ENCODE peak calls at places on chromosome 16, in eight cellular contexts. P is IMR-90; M is pulmonary artery endothelial cell; Q is HS-5; G is foreskin fibroblast; I is NCI-H187 treated with DMSO at 0.1 percent for 48 hours; H is activated T-cell treated with anti-CD3 and anti-CD28 coated beads, Interleukin-2, amount 50 U/mL, for 72 hours; F is stimulated activated CD8-positive, alpha-beta memory T cell treated with anti-CD3 and anti-CD28 coated beads, Interleukin-15, amount 100 ng/mL, for 48 hours. T is an unnamed sample.

GRCh38 chr16:29986931-29987330 is 8.5 kb downstream of the HIRIP3 start:
- DNase-seq in M (no peak), F (no peak), Q (no peak), G (no peak), P (no peak), I (no peak), H (no peak), T (no peak)

GRCh38 chr16:89363621-89364393 is 126.6 kb downstream of the ANKRD11 start:
- DNase-seq in P (peak), H (peak), Q (no peak), I (no peak), G (peak), F (no peak), M (peak), T (no peak)

GRCh38 chr16:15041260-15042011 is 14.4 kb downstream of the NTAN1 start:
- DNase-seq in G (peak), H (no peak), M (no peak), F (no peak), Q (no peak), I (no peak), P (peak), T (no peak)

GRCh38 chr16:89700649-89701424 is 668 bp downstream of the SPATA2L start:
- DNase-seq in P (peak), Q (no peak), M (no peak), F (no peak), H (peak), I (no peak), G (no peak), T (no peak)

GRCh38 chr16:62225675-62226074 is 189.4 kb upstream of the CDH8 start:
- DNase-seq in F (peak), P (no peak), H (peak), G (no peak), I (no peak), M (no peak), Q (peak), T (no peak)

GRCh38 chr16:4407543-4408322 is 8.7 kb downstream of the CORO7 start:
- DNase-seq in I (no peak), G (peak), Q (no peak), M (no peak), F (no peak), H (no peak), P (peak), T (no peak)

GRCh38 chr16:56534847-56535383 is 15.1 kb upstream of the BBS2 start:
- DNase-seq in G (no peak), P (no peak), Q (no peak), I (no peak), H (no peak), F (no peak), M (no peak), T (no peak)

GRCh38 chr16:25785361-25785760 is 93.6 kb downstream of the HS3ST4 start:
- DNase-seq in M (no peak), P (no peak), Q (no peak), G (no peak), F (no peak), I (no peak), H (no peak), T (no peak)

GRCh38 chr16:55899857-55900256 is 24.7 kb upstream of the CES5A start:
- DNase-seq in M (no peak), I (no peak), P (no peak), F (no peak), G (no peak), H (no peak), Q (no peak), T (no peak)

GRCh38 chr16:1614226-1615102 is 2.3 kb downstream of the CRAMP1 start:
- DNase-seq in H (peak), M (no peak), I (no peak), P (peak), Q (no peak), G (peak), F (no peak), T (no peak)

GRCh38 chr16:24337013-24337412 is 80.9 kb downstream of the CACNG3 start:
- DNase-seq in F (no peak), H (no peak), Q (no peak), P (no peak), I (no peak), M (no peak), G (no peak), T (no peak)

GRCh38 chr16:88346680-88347505 is 35.9 kb upstream of the ZNF469 start:
- DNase-seq in Q (no peak), F (no peak), I (no peak), H (no peak), M (no peak), P (no peak), G (no peak), T (no peak)

GRCh38 chr16:11391576-11391975 is 46.3 kb downstream of the RMI2 start:
- DNase-seq in P (no peak), I (no peak), G (no peak), H (no peak), M (no peak), F (no peak), Q (no peak), T (no peak)

GRCh38 chr16:60230666-60231065 is 1496.5 kb upstream of the GOT2 start:
- DNase-seq in P (no peak), Q (peak), F (no peak), M (no peak), H (no peak), G (no peak), I (no peak), T (no peak)

GRCh38 chr16:72561-73537 is at the start of gene RHBDF1:
- DNase-seq in I (no peak), F (no peak), P (peak), Q (no peak), G (peak), M (no peak), H (peak), T (no peak)

GRCh38 chr16:89319883-89320716 is 102.6 kb downstream of the ZNF778 start:
- DNase-seq in P (peak), G (peak), H (peak), F (peak), Q (no peak), I (no peak), M (peak), T (no peak)

T was measured in skeletal muscle cell.